ENCODE peak calls at places on chromosomes 3 and 15, in six cellular contexts. L, O, U, Q, C and I are unnamed samples. For H3K36me3, the result is how much of the 10 kb centered on the place peaks cover.

GRCh38 chr3:174776123-174776522 is 83.0 kb upstream of the NAALADL2 start:
- DNase-seq in L (no peak), O (no peak), U (no peak), Q (no peak), C (peak), I (peak)

GRCh38 chr3:43949594-43949993 is 258.9 kb downstream of the ABHD5 start:
- DNase-seq in L (no peak), O (no peak), U (no peak), Q (no peak), C (no peak), I (no peak)

GRCh38 chr3:194689493-194689901 is 3.8 kb downstream of the FAM43A start:
- DNase-seq in L (no peak), O (no peak), U (no peak), Q (peak), C (peak), I (no peak)

GRCh38 chr3:58754074-58754473 is 87.5 kb upstream of the FAM3D start:
- DNase-seq in L (no peak), O (no peak), U (no peak), Q (no peak), C (no peak), I (no peak)

GRCh38 chr3:24678441-24678865 is 183.8 kb upstream of the THRB start:
- DNase-seq in L (no peak), O (no peak), U (no peak), Q (peak), C (peak), I (no peak)

GRCh38 chr3:196963309-196963953 is 5.2 kb downstream of the PIGZ start:
- DNase-seq in L (no peak), O (no peak), U (no peak), Q (no peak), C (no peak), I (no peak)

GRCh38 chr3:41434781-41435180 is 235.5 kb downstream of the CTNNB1 start:
- DNase-seq in L (no peak), O (no peak), U (no peak), Q (no peak), C (no peak), I (no peak)

GRCh38 chr3:119796785-119797184 is 14.9 kb downstream of the NR1I2 start:
- DNase-seq in L (no peak), O (no peak), U (peak), Q (no peak), C (no peak), I (no peak)

GRCh38 chr3:31483776-31484175 is 48.9 kb upstream of the STT3B start:
- DNase-seq in L (no peak), O (no peak), U (no peak), Q (no peak), C (no peak), I (no peak)

GRCh38 chr15:40590635-40591105 is 3.4 kb upstream of the KNL1 start:
- DNase-seq in L (peak), O (no peak), U (no peak), Q (no peak), C (no peak), I (no peak)

GRCh38 chr3:34758630-34759261 is 880.6 kb upstream of the ARPP21 start:
- DNase-seq in L (no peak), O (no peak), U (no peak), Q (no peak), C (no peak), I (no peak)

GRCh38 chr15:81052046-81052445 is 51.3 kb downstream of the TLNRD1 start:
- DNase-seq in L (no peak), O (no peak), U (no peak), Q (no peak), C (no peak), I (no peak)

GRCh38 chr3:57974796-57975388 is 33.3 kb upstream of the FLNB start:
- DNase-seq in L (no peak), O (no peak), U (no peak), Q (no peak), C (peak), I (peak)

GRCh38 chr3:54511766-54512365 is 389.5 kb downstream of the CACNA2D3 start:
- DNase-seq in L (no peak), O (no peak), U (no peak), Q (no peak), C (no peak), I (no peak)

GRCh38 chr3:127206154-127206553 is 13.2 kb downstream of the PRR23E start:
- DNase-seq in L (no peak), O (peak), U (no peak), Q (no peak), C (no peak), I (no peak)

GRCh38 chr15:39583586-39584265 is 2.8 kb downstream of the THBS1 start:
- DNase-seq in L (peak), O (no peak), U (no peak), Q (no peak), C (peak), I (no peak)
- TF ChIP-seq CTCF in L (peak), O (no peak), U (peak), Q (peak), C (peak), I (peak)

GRCh38 chr3:5194341-5194740 is 6.8 kb downstream of the EDEM1 start:
- DNase-seq in L (no peak), O (no peak), U (no peak), Q (no peak), C (peak), I (no peak)
- H3K36me3 ChIP-seq in L (under half), O (under half), U (under half), Q (under half), C (under half), I (under half)

GRCh38 chr15:68668926-68669600 is 90.3 kb downstream of the CORO2B start:
- DNase-seq in L (no peak), O (no peak), U (peak), Q (peak), C (no peak), I (no peak)
- TF ChIP-seq CTCF in L (no peak), O (no peak), U (no peak), Q (no peak), C (no peak), I (no peak)

GRCh38 chr15:42270551-42270950 is 2.5 kb upstream of the GANC start:
- DNase-seq in L (no peak), O (no peak), U (no peak), Q (no peak), C (peak), I (no peak)

GRCh38 chr15:42264790-42265189 is 8.2 kb upstream of the GANC start:
- DNase-seq in L (no peak), O (no peak), U (no peak), Q (no peak), C (no peak), I (no peak)

GRCh38 chr15:42270996-42271395 is 2.0 kb upstream of the GANC start:
- DNase-seq in L (no peak), O (no peak), U (no peak), Q (no peak), C (peak), I (no peak)

GRCh38 chr15:42272768-42273098 is 268 bp upstream of the GANC start:
- DNase-seq in L (no peak), O (no peak), U (no peak), Q (no peak), C (no peak), I (no peak)

DNA sequence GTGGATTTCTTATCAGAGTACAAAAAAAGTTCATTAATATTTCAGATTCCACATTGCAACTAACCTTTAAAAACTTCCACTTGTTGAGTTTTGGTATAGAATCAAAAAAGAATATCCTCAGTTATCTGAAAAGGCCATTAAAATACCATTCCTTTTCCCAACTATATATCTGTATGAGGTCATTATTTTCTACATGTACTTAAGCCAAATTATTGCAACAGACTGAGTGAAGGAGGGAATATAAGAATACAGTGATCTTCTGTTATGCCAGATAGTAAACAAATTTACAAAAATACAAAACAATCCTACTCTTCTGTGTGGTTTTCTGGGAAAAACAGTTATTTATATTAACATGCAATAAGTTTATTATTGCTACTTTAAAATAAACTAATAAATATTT is 5.7 kb upstream of the GANC start:
- DNase-seq in L (no peak), O (no peak), U (no peak), Q (no peak), C (no peak), I (no peak)
- H3K36me3 ChIP-seq in L (half or more), O (under half), U (under half), Q (under half), C (half or more), I (under half)